ENCODE peak calls at places on chromosome 17, in four cellular contexts. G is neural crest cell; L is activated T-helper 1 cell treated with anti-CD3 and anti-CD28 coated beads, Interleukin-2, amount 50 U/mL, for 16 hours; W is stimulated activated CD8-positive, alpha-beta memory T cell treated with anti-CD3 and anti-CD28 coated beads, Interleukin-2, amount 100 ng/mL, for 48 hours. P is an unnamed sample.

GRCh38 chr17:82970818-82971610 is 108.4 kb upstream of the METRNL start:
- DNase-seq in G (no peak), L (no peak), W (no peak), P (no peak)

GRCh38 chr17:51850206-51850605 is 308.3 kb downstream of the CA10 start:
- DNase-seq in G (no peak), L (no peak), W (no peak), P (no peak)

GRCh38 chr17:65609749-65610148 is 48.3 kb upstream of the AXIN2 start:
- DNase-seq in G (no peak), L (no peak), W (no peak), P (no peak)

GRCh38 chr17:82272495-82273326 is 789 bp downstream of the CSNK1D start:
- DNase-seq in G (peak), L (peak), W (no peak), P (no peak)

GRCh38 chr17:19313746-19314651 is 48.5 kb downstream of the B9D1 start:
- DNase-seq in G (no peak), L (no peak), W (no peak), P (no peak)

GRCh38 chr17:80504671-80505413 is 28.4 kb upstream of the NPTX1 start:
- DNase-seq in G (no peak), L (no peak), W (no peak), P (peak)

GRCh38 chr17:57940653-57941329 is 14.4 kb downstream of the CUEDC1 start:
- DNase-seq in G (no peak), L (no peak), W (no peak), P (no peak)

GRCh38 chr17:31859487-31860008 is 504 bp upstream of the COPRS start:
- DNase-seq in G (no peak), L (no peak), W (no peak), P (no peak)

GRCh38 chr17:4247981-4248388 is 15.8 kb downstream of the ANKFY1 start:
- DNase-seq in G (no peak), L (no peak), W (no peak), P (no peak)

GRCh38 chr17:65294184-65294719 is 157.1 kb downstream of the RGS9 start:
- DNase-seq in G (peak), L (peak), W (peak), P (peak)

P was measured in hepatic stellate cell.